ENCODE peak calls at places on chromosomes 12 and 14, in ten cellular contexts. P is foreskin melanocyte, T is psoas muscle, S is hypothalamus, X is LoVo, B is retina, Y is AG04450, F is astrocyte of the hippocampus, K is caudate nucleus, E is neuronal stem cell. L is an unnamed sample.

GRCh38 chr14:100155881-100156645 is 3.4 kb downstream of the DEGS2 start:
- DNase-seq in P (no peak), T (no peak), S (no peak), X (peak; percentile 69), B (no peak), Y (no peak), F (no peak), K (no peak), E (no peak), L (no peak)

GRCh38 chr14:103738706-103739451 is 23.3 kb downstream of the ZFYVE21 start:
- DNase-seq in P (no peak), T (no peak), S (peak; percentile 62), X (no peak), B (no peak), Y (no peak), F (no peak), K (no peak), E (no peak), L (no peak)

GRCh38 chr12:7781274-7781673 is 7.9 kb upstream of the NANOG start:
- DNase-seq in P (no peak), T (no peak), S (no peak), X (no peak), B (no peak), Y (no peak), F (no peak), K (no peak), E (no peak), L (no peak)

GRCh38 chr14:104473649-104474574 is 105.7 kb upstream of the C14orf180 start:
- DNase-seq in P (no peak), T (no peak), S (no peak), X (no peak), B (peak; percentile 58), Y (no peak), F (no peak), K (no peak), E (no peak), L (no peak)

GRCh38 chr12:20376984-20377383 is 8.6 kb downstream of the PDE3A start:
- DNase-seq in P (peak; percentile 13), T (no peak), S (no peak), X (no peak), B (peak; percentile 11), Y (no peak), F (peak; percentile 37), K (no peak), E (no peak), L (no peak)

GRCh38 chr14:53670701-53671100 is 285.9 kb downstream of the BMP4 start:
- DNase-seq in P (peak; percentile 77), T (no peak), S (no peak), X (peak; percentile 25), B (no peak), Y (peak; percentile 21), F (peak; percentile 60), K (no peak), E (no peak), L (no peak)

GRCh38 chr12:71938728-71939385 is at the start of gene TPH2:
- DNase-seq in P (peak; percentile 30), T (peak; percentile 19), S (peak; percentile 30), X (peak; percentile 48), B (peak; percentile 85), Y (no peak), F (peak; percentile 90), K (no peak), E (peak; percentile 86), L (peak; percentile 20)

GRCh38 chr12:70236990-70237389 is 6.2 kb upstream of the CNOT2 start:
- DNase-seq in P (no peak), T (no peak), S (no peak), X (no peak), B (no peak), Y (no peak), F (no peak), K (no peak), E (peak; percentile 24), L (no peak)

GRCh38 chr14:58298880-58299664 is 717 bp downstream of the ARID4A start:
- DNase-seq in P (no peak), T (peak; percentile 31), S (peak; percentile 29), X (no peak), B (no peak), Y (no peak), F (peak; percentile 53), K (no peak), E (peak; percentile 41), L (peak; percentile 22)

GRCh38 chr14:99668998-99669314 is 15.1 kb upstream of the CYP46A1 start:
- DNase-seq in P (no peak), T (no peak), S (no peak), X (no peak), B (no peak), Y (no peak), F (no peak), K (no peak), E (no peak), L (no peak)

GRCh38 chr14:50943261-50943942 is 881 bp downstream of the PYGL start:
- DNase-seq in P (no peak), T (peak; percentile 74), S (no peak), X (peak; percentile 43), B (peak; percentile 52), Y (no peak), F (peak; percentile 72), K (no peak), E (peak; percentile 63), L (no peak)

GRCh38 chr12:88552672-88553079 is 27.6 kb downstream of the KITLG start:
- DNase-seq in P (no peak), T (no peak), S (no peak), X (peak; percentile 84), B (no peak), Y (no peak), F (peak; percentile 54), K (no peak), E (no peak), L (no peak)

GRCh38 chr14:99753225-99754140 is 39.7 kb upstream of the EML1 start:
- DNase-seq in P (no peak), T (no peak), S (no peak), X (no peak), B (no peak), Y (no peak), F (peak; percentile 48), K (no peak), E (no peak), L (no peak)

GRCh38 chr14:85853996-85854526 is 324.1 kb downstream of the FLRT2 start:
- DNase-seq in P (no peak), T (no peak), S (no peak), X (no peak), B (no peak), Y (no peak), F (no peak), K (no peak), E (no peak), L (no peak)

GRCh38 chr12:23707270-23707669 is 242.2 kb downstream of the SOX5 start:
- DNase-seq in P (no peak), T (no peak), S (no peak), X (no peak), B (no peak), Y (no peak), F (no peak), K (no peak), E (no peak), L (no peak)

GRCh38 chr14:35740215-35740614 is 68.9 kb downstream of the RALGAPA1 start:
- DNase-seq in P (no peak), T (no peak), S (no peak), X (no peak), B (no peak), Y (no peak), F (no peak), K (no peak), E (no peak), L (no peak)

GRCh38 chr12:106994579-106995220 is 7.8 kb upstream of the MTERF2 start:
- DNase-seq in P (no peak), T (no peak), S (no peak), X (no peak), B (no peak), Y (peak; percentile 45), F (peak; percentile 59), K (no peak), E (no peak), L (no peak)

GRCh38 chr12:93778306-93778705 is 101.1 kb downstream of the CRADD start:
- DNase-seq in P (peak; percentile 86), T (peak; percentile 59), S (no peak), X (no peak), B (no peak), Y (peak; percentile 64), F (peak; percentile 39), K (peak; percentile 14), E (no peak), L (peak; percentile 71)

GRCh38 chr12:67702136-67702535 is 53.6 kb downstream of the DYRK2 start:
- DNase-seq in P (no peak), T (no peak), S (no peak), X (no peak), B (no peak), Y (no peak), F (no peak), K (no peak), E (no peak), L (no peak)

GRCh38 chr12:77364400-77364799 is 299.0 kb upstream of the E2F7 start:
- DNase-seq in P (no peak), T (no peak), S (no peak), X (no peak), B (no peak), Y (no peak), F (no peak), K (no peak), E (no peak), L (no peak)

GRCh38 chr14:95156153-95156764 is 1.1 kb downstream of the DICER1 start:
- DNase-seq in P (no peak), T (no peak), S (no peak), X (no peak), B (no peak), Y (no peak), F (peak; percentile 36), K (no peak), E (no peak), L (no peak)

GRCh38 chr12:219891-220352 is 6.0 kb upstream of the SLC6A12 start:
- DNase-seq in P (peak; percentile 33), T (peak; percentile 56), S (peak; percentile 30), X (peak; percentile 23), B (peak; percentile 67), Y (no peak), F (peak; percentile 56), K (peak; percentile 20), E (peak; percentile 67), L (peak; percentile 64)

GRCh38 chr14:64478634-64479250 is 13.4 kb downstream of the AKAP5 start:
- DNase-seq in P (peak; percentile 7), T (no peak), S (no peak), X (no peak), B (no peak), Y (no peak), F (peak; percentile 46), K (no peak), E (no peak), L (no peak)

GRCh38 chr12:10220398-10221077 is 7.9 kb downstream of the GABARAPL1 start:
- DNase-seq in P (no peak), T (peak; percentile 82), S (no peak), X (no peak), B (no peak), Y (no peak), F (peak; percentile 60), K (no peak), E (no peak), L (no peak)

GRCh38 chr14:61569783-61570182 is 125.5 kb upstream of the HIF1A start:
- DNase-seq in P (no peak), T (peak; percentile 56), S (no peak), X (peak; percentile 38), B (no peak), Y (no peak), F (peak; percentile 86), K (no peak), E (no peak), L (no peak)

GRCh38 chr12:122963928-122964240 is 2.4 kb downstream of the ABCB9 start:
- DNase-seq in P (no peak), T (no peak), S (peak; percentile 23), X (no peak), B (no peak), Y (no peak), F (peak; percentile 70), K (peak; percentile 17), E (no peak), L (no peak)

GRCh38 chr14:48598458-48598857 is 923.1 kb upstream of the MDGA2 start:
- DNase-seq in P (no peak), T (no peak), S (no peak), X (no peak), B (no peak), Y (no peak), F (no peak), K (no peak), E (no peak), L (no peak)

GRCh38 chr12:15322164-15323054 is at the start of gene PTPRO:
- DNase-seq in P (no peak), T (peak; percentile 17), S (peak; percentile 21), X (no peak), B (peak; percentile 95), Y (no peak), F (peak; percentile 49), K (peak; percentile 47), E (peak; percentile 59), L (no peak)